ENCODE peak calls at places on chromosome 1, in six cellular contexts. One of them, this sample, is unnamed.

GRCh38 chr1:92446990-92447681 is 39.6 kb downstream of the GFI1 start:
- DNase-seq in stomach: no peak
- DNase-seq in IMR-90: peak; percentile 35
- DNase-seq in body of pancreas: no peak
- DNase-seq in erythroblast: no peak
- DNase-seq in lower leg skin: no peak
- DNase-seq in this sample: no peak

GRCh38 chr1:155192346-155193274 is 15.1 kb downstream of the THBS3 start:
- DNase-seq in lower leg skin: peak; percentile 47
- DNase-seq in IMR-90: no peak
- DNase-seq in body of pancreas: peak; percentile 82
- DNase-seq in erythroblast: peak; percentile 80
- DNase-seq in stomach: peak; percentile 89
- DNase-seq in this sample: peak; percentile 86

GRCh38 chr1:68273530-68273929 is 41.2 kb upstream of the WLS start:
- DNase-seq in lower leg skin: no peak
- DNase-seq in IMR-90: no peak
- DNase-seq in body of pancreas: no peak
- DNase-seq in stomach: no peak
- DNase-seq in erythroblast: no peak
- DNase-seq in this sample: no peak

GRCh38 chr1:116997666-116998065 is 3.9 kb upstream of the CD101 start:
- DNase-seq in stomach: no peak
- DNase-seq in lower leg skin: no peak
- DNase-seq in body of pancreas: no peak
- DNase-seq in IMR-90: no peak
- DNase-seq in erythroblast: no peak
- DNase-seq in this sample: no peak

GRCh38 chr1:206112600-206113301 is 4.4 kb downstream of the AVPR1B start:
- DNase-seq in IMR-90: no peak
- DNase-seq in body of pancreas: peak; percentile 55
- DNase-seq in stomach: peak; percentile 93
- DNase-seq in erythroblast: no peak
- DNase-seq in lower leg skin: no peak
- DNase-seq in this sample: peak; percentile 80

GRCh38 chr1:17829579-17829978 is 74.4 kb downstream of the ACTL8 start:
- DNase-seq in lower leg skin: no peak
- DNase-seq in body of pancreas: no peak
- DNase-seq in stomach: no peak
- DNase-seq in erythroblast: no peak
- DNase-seq in IMR-90: no peak
- DNase-seq in this sample: peak; percentile 15

GRCh38 chr1:170729608-170730378 is 65.9 kb downstream of the PRRX1 start:
- DNase-seq in lower leg skin: no peak
- DNase-seq in stomach: no peak
- DNase-seq in erythroblast: no peak
- DNase-seq in IMR-90: peak; percentile 66
- DNase-seq in body of pancreas: no peak
- DNase-seq in this sample: no peak

GRCh38 chr1:160733933-160734332 is 5.1 kb upstream of the SLAMF7 start:
- DNase-seq in lower leg skin: no peak
- DNase-seq in stomach: no peak
- DNase-seq in body of pancreas: no peak
- DNase-seq in IMR-90: no peak
- DNase-seq in erythroblast: no peak
- DNase-seq in this sample: no peak

GRCh38 chr1:48777219-48777895 is 666 bp upstream of the BEND5 start:
- DNase-seq in IMR-90: no peak
- DNase-seq in lower leg skin: no peak
- DNase-seq in erythroblast: no peak
- DNase-seq in body of pancreas: peak; percentile 30
- DNase-seq in stomach: peak; percentile 42
- DNase-seq in this sample: peak; percentile 36

GRCh38 chr1:210250665-210250997 is 18.0 kb downstream of the SERTAD4 start:
- DNase-seq in IMR-90: no peak
- DNase-seq in body of pancreas: no peak
- DNase-seq in erythroblast: no peak
- DNase-seq in lower leg skin: no peak
- DNase-seq in stomach: peak; percentile 65
- DNase-seq in this sample: peak; percentile 77

GRCh38 chr1:220681220-220681847 is 8.8 kb upstream of the C1orf115 start:
- DNase-seq in lower leg skin: no peak
- DNase-seq in body of pancreas: no peak
- DNase-seq in stomach: no peak
- DNase-seq in erythroblast: no peak
- DNase-seq in IMR-90: no peak
- DNase-seq in this sample: no peak

GRCh38 chr1:100734716-100735115 is 15.2 kb downstream of the VCAM1 start:
- DNase-seq in erythroblast: no peak
- DNase-seq in IMR-90: peak; percentile 80
- DNase-seq in body of pancreas: no peak
- DNase-seq in stomach: no peak
- DNase-seq in lower leg skin: no peak
- DNase-seq in this sample: no peak

GRCh38 chr1:22075718-22076117 is 23.2 kb downstream of the CDC42 start:
- DNase-seq in lower leg skin: no peak
- DNase-seq in stomach: no peak
- DNase-seq in body of pancreas: no peak
- DNase-seq in IMR-90: no peak
- DNase-seq in erythroblast: no peak
- DNase-seq in this sample: no peak

GRCh38 chr1:187121661-187122060 is 292.9 kb downstream of the PLA2G4A start:
- DNase-seq in stomach: no peak
- DNase-seq in IMR-90: no peak
- DNase-seq in erythroblast: no peak
- DNase-seq in body of pancreas: no peak
- DNase-seq in lower leg skin: no peak
- DNase-seq in this sample: no peak

GRCh38 chr1:1014896-1015681 is 1.8 kb downstream of the ISG15 start:
- DNase-seq in IMR-90: no peak
- DNase-seq in erythroblast: peak; percentile 56
- DNase-seq in body of pancreas: no peak
- DNase-seq in stomach: no peak
- DNase-seq in lower leg skin: no peak
- DNase-seq in this sample: no peak

GRCh38 chr1:98147280-98147679 is 226.4 kb upstream of the DPYD start:
- DNase-seq in lower leg skin: no peak
- DNase-seq in erythroblast: no peak
- DNase-seq in body of pancreas: no peak
- DNase-seq in stomach: no peak
- DNase-seq in IMR-90: no peak
- DNase-seq in this sample: no peak

GRCh38 chr1:31101147-31101502 is 35.6 kb upstream of the PUM1 start:
- DNase-seq in erythroblast: no peak
- DNase-seq in IMR-90: peak; percentile 67
- DNase-seq in stomach: no peak
- DNase-seq in lower leg skin: no peak
- DNase-seq in body of pancreas: no peak
- DNase-seq in this sample: no peak

GRCh38 chr1:151864411-151864810 is 10.9 kb upstream of the THEM5 start:
- DNase-seq in body of pancreas: no peak
- DNase-seq in erythroblast: no peak
- DNase-seq in lower leg skin: no peak
- DNase-seq in IMR-90: no peak
- DNase-seq in stomach: no peak
- DNase-seq in this sample: no peak

GRCh38 chr1:223834660-223835263 is 11.0 kb downstream of the TP53BP2 start:
- DNase-seq in IMR-90: peak; percentile 95
- DNase-seq in lower leg skin: no peak
- DNase-seq in body of pancreas: no peak
- DNase-seq in stomach: no peak
- DNase-seq in erythroblast: no peak
- DNase-seq in this sample: no peak

GRCh38 chr1:83791821-83792437 is 207.0 kb downstream of the TTLL7 start:
- DNase-seq in IMR-90: peak; percentile 0
- DNase-seq in lower leg skin: no peak
- DNase-seq in body of pancreas: no peak
- DNase-seq in erythroblast: no peak
- DNase-seq in stomach: no peak
- DNase-seq in this sample: no peak

GRCh38 chr1:54671985-54672608 is 30.5 kb downstream of the MROH7 start:
- DNase-seq in erythroblast: peak; percentile 64
- DNase-seq in body of pancreas: peak; percentile 57
- DNase-seq in stomach: peak; percentile 66
- DNase-seq in IMR-90: peak; percentile 50
- DNase-seq in lower leg skin: peak; percentile 18
- DNase-seq in this sample: peak; percentile 15

GRCh38 chr1:234431255-234431654 is 47.7 kb downstream of the TARBP1 start:
- DNase-seq in body of pancreas: no peak
- DNase-seq in stomach: no peak
- DNase-seq in erythroblast: no peak
- DNase-seq in lower leg skin: no peak
- DNase-seq in IMR-90: no peak
- DNase-seq in this sample: no peak

GRCh38 chr1:15399710-15400109 is 10.0 kb upstream of the EFHD2 start:
- DNase-seq in body of pancreas: no peak
- DNase-seq in stomach: no peak
- DNase-seq in erythroblast: no peak
- DNase-seq in IMR-90: no peak
- DNase-seq in lower leg skin: no peak
- DNase-seq in this sample: no peak

GRCh38 chr1:6438047-6438525 is 13.5 kb downstream of the ESPN start:
- DNase-seq in lower leg skin: no peak
- DNase-seq in erythroblast: peak; percentile 81
- DNase-seq in stomach: peak; percentile 69
- DNase-seq in body of pancreas: peak; percentile 68
- DNase-seq in IMR-90: peak; percentile 33
- DNase-seq in this sample: peak; percentile 52

GRCh38 chr1:33400153-33400552 is 30.7 kb downstream of the PHC2 start:
- DNase-seq in lower leg skin: no peak
- DNase-seq in stomach: no peak
- DNase-seq in erythroblast: no peak
- DNase-seq in IMR-90: no peak
- DNase-seq in body of pancreas: no peak
- DNase-seq in this sample: no peak

GRCh38 chr1:46582972-46583371 is 21.1 kb downstream of the MKNK1 start:
- DNase-seq in body of pancreas: no peak
- DNase-seq in IMR-90: no peak
- DNase-seq in erythroblast: no peak
- DNase-seq in lower leg skin: no peak
- DNase-seq in stomach: no peak
- DNase-seq in this sample: no peak

GRCh38 chr1:226655251-226656163 is 83.6 kb downstream of the ITPKB start:
- DNase-seq in stomach: no peak
- DNase-seq in IMR-90: no peak
- DNase-seq in body of pancreas: no peak
- DNase-seq in lower leg skin: no peak
- DNase-seq in erythroblast: no peak
- DNase-seq in this sample: no peak
- TF ChIP-seq POLR2A in stomach: no peak
- TF ChIP-seq POLR2A in IMR-90: no peak
- TF ChIP-seq POLR2A in body of pancreas: no peak
- TF ChIP-seq POLR2A in lower leg skin: no peak
- TF ChIP-seq POLR2A in erythroblast: no peak
- TF ChIP-seq POLR2A in this sample: no peak

GRCh38 chr1:201538618-201539551 is at the start of gene NAV1:
- DNase-seq in stomach: peak; percentile 38
- DNase-seq in lower leg skin: peak; percentile 52
- DNase-seq in IMR-90: peak; percentile 75
- DNase-seq in body of pancreas: peak; percentile 49
- DNase-seq in erythroblast: no peak
- DNase-seq in this sample: peak; percentile 50
- TF ChIP-seq POLR2A in stomach: no peak
- TF ChIP-seq POLR2A in lower leg skin: no peak
- TF ChIP-seq POLR2A in IMR-90: peak; percentile 91
- TF ChIP-seq POLR2A in body of pancreas: no peak
- TF ChIP-seq POLR2A in erythroblast: no peak
- TF ChIP-seq POLR2A in this sample: no peak

GRCh38 chr1:228039504-228039903 is 32.7 kb downstream of the WNT3A start:
- DNase-seq in IMR-90: no peak
- DNase-seq in lower leg skin: no peak
- DNase-seq in body of pancreas: peak; percentile 4
- DNase-seq in erythroblast: no peak
- DNase-seq in stomach: peak; percentile 0
- DNase-seq in this sample: no peak
- TF ChIP-seq POLR2A in IMR-90: no peak
- TF ChIP-seq POLR2A in lower leg skin: no peak
- TF ChIP-seq POLR2A in body of pancreas: no peak
- TF ChIP-seq POLR2A in erythroblast: no peak
- TF ChIP-seq POLR2A in stomach: no peak
- TF ChIP-seq POLR2A in this sample: no peak

DNA sequence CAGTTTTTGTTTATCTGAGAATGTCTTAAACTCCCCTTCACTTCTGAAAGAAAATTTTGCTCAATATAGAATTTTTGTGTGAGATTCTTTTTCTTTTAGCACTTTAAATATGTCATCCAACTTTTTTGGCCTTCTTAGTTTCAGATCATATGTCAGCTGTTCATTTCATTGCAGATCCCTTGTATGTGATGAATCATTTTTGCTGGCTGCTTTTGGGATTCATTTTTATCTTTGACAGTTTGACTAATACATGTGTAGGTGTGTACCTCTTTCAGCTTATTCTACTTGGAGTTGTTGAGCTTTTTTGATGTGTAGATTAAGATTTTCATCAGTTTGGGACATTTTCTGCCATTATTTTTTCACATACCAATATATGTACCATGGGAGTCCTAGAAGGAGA is 156.8 kb downstream of the FASLG start:
- DNase-seq in stomach: no peak
- DNase-seq in lower leg skin: no peak
- DNase-seq in IMR-90: peak; percentile 6
- DNase-seq in erythroblast: no peak
- DNase-seq in body of pancreas: no peak
- DNase-seq in this sample: no peak
- TF ChIP-seq POLR2A in stomach: no peak
- TF ChIP-seq POLR2A in lower leg skin: no peak
- TF ChIP-seq POLR2A in IMR-90: no peak
- TF ChIP-seq POLR2A in erythroblast: no peak
- TF ChIP-seq POLR2A in body of pancreas: no peak
- TF ChIP-seq POLR2A in this sample: no peak

DNA sequence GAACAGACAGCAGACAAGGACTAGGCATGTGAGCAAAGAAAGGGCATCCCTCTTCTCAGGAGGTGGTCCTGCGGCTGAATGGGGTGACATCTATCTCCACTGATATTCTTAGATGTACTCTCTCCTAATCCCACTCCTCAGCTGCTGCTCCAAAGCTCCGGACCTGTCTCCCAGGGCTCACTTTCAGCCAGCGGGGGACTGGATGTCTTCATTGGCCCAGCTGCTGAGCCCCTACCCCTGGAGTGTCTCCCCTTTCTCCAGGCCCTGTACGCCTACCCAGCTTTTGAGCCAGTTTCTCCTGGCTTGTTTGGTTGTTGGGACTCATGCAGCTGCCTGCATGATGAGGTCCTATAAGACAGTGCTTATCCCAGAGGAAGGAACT is 28.8 kb upstream of the CSF1 start:
- DNase-seq in erythroblast: no peak
- DNase-seq in body of pancreas: no peak
- DNase-seq in IMR-90: no peak
- DNase-seq in lower leg skin: no peak
- DNase-seq in stomach: no peak
- DNase-seq in this sample: no peak
- TF ChIP-seq POLR2A in erythroblast: no peak
- TF ChIP-seq POLR2A in body of pancreas: no peak
- TF ChIP-seq POLR2A in IMR-90: no peak
- TF ChIP-seq POLR2A in lower leg skin: no peak
- TF ChIP-seq POLR2A in stomach: no peak
- TF ChIP-seq POLR2A in this sample: no peak